ENCODE peak calls at places on chromosomes 3 and 15, in four cellular contexts. Y is GM23338, Z is tibial nerve, W is lung. H is an unnamed sample. For H3K36me3, the result is how much of the 10 kb centered on the place peaks cover.

GRCh38 chr15:44034933-44035624 is 160.0 kb downstream of the FRMD5 start:
- DNase-seq in W (no peak), Y (no peak), Z (peak), H (no peak)

GRCh38 chr3:154378311-154378710 is 51.7 kb downstream of the GPR149 start:
- DNase-seq in W (no peak), Y (no peak), Z (no peak), H (no peak)

GRCh38 chr15:69593981-69594966 is 141.7 kb downstream of the RPLP1 start:
- DNase-seq in Z (peak), W (peak), Y (no peak), H (no peak)

GRCh38 chr3:66107855-66108254 is 69.1 kb upstream of the MAGI1 start:
- DNase-seq in Z (no peak), W (no peak), Y (no peak), H (no peak)

GRCh38 chr3:175146258-175146657 is 287.1 kb downstream of the NAALADL2 start:
- DNase-seq in Y (no peak), Z (no peak), W (no peak), H (no peak)

GRCh38 chr3:31959951-31960792 is 20.9 kb downstream of the OSBPL10 start:
- DNase-seq in Z (no peak), Y (peak), W (no peak), H (no peak)

GRCh38 chr3:37544869-37545352 is 316.8 kb upstream of the CTDSPL start:
- DNase-seq in Z (no peak), W (no peak), Y (no peak), H (no peak)

GRCh38 chr15:49215768-49216739 is 46.0 kb downstream of the GALK2 start:
- DNase-seq in Y (peak), W (peak), Z (no peak), H (no peak)

GRCh38 chr3:185400340-185400667 is 37.4 kb downstream of the MAP3K13 start:
- DNase-seq in Y (no peak), W (no peak), Z (no peak), H (no peak)

GRCh38 chr3:60660026-60660425 is 591.2 kb downstream of the FHIT start:
- DNase-seq in W (no peak), Y (peak), Z (no peak), H (no peak)

GRCh38 chr3:184058029-184058428 is 5.2 kb downstream of the HTR3C start:
- DNase-seq in Y (no peak), W (no peak), Z (no peak), H (no peak)

GRCh38 chr3:138468886-138469285 is 34.5 kb downstream of the ESYT3 start:
- DNase-seq in W (no peak), Y (no peak), Z (no peak), H (no peak)

GRCh38 chr3:16377196-16377595 is 112.2 kb downstream of the OXNAD1 start:
- DNase-seq in W (no peak), Y (no peak), Z (no peak), H (peak)

GRCh38 chr3:138479355-138479964 is 45.0 kb downstream of the ESYT3 start:
- DNase-seq in Y (peak), Z (no peak), W (no peak), H (peak)

GRCh38 chr3:172617013-172617706 is 93.7 kb downstream of the NCEH1 start:
- DNase-seq in Y (no peak), Z (no peak), W (no peak), H (no peak)

GRCh38 chr3:57974796-57975388 is 33.3 kb upstream of the FLNB start:
- DNase-seq in Y (peak), W (no peak), Z (no peak), H (no peak)

GRCh38 chr15:90545095-90545494 is 15.4 kb downstream of the CRTC3 start:
- DNase-seq in Z (no peak), Y (no peak), W (no peak), H (no peak)

GRCh38 chr3:124063168-124063909 is 71.4 kb upstream of the ROPN1 start:
- DNase-seq in W (no peak), Y (no peak), Z (no peak), H (no peak)

GRCh38 chr3:190621971-190622370 is 108.1 kb downstream of the IL1RAP start:
- DNase-seq in Z (no peak), W (no peak), Y (no peak), H (no peak)

GRCh38 chr15:67731112-67731761 is 94.1 kb upstream of the SKOR1 start:
- DNase-seq in W (no peak), Y (peak), Z (no peak), H (no peak)

GRCh38 chr3:115518100-115518852 is 105.0 kb upstream of the GAP43 start:
- DNase-seq in W (peak), Z (no peak), Y (peak), H (no peak)

GRCh38 chr15:71761649-71762048 is 48.7 kb upstream of the NR2E3 start:
- DNase-seq in Y (no peak), W (no peak), Z (peak), H (no peak)

GRCh38 chr15:62889734-62890505 is 152.6 kb upstream of the TPM1 start:
- DNase-seq in Z (peak), Y (no peak), W (no peak), H (no peak)

GRCh38 chr3:143832433-143832832 is 15.8 kb downstream of the SLC9A9 start:
- DNase-seq in Z (no peak), W (no peak), Y (no peak), H (no peak)

GRCh38 chr3:19346734-19347133 is 198.4 kb downstream of the KCNH8 start:
- DNase-seq in Y (no peak), W (no peak), Z (no peak), H (no peak)

GRCh38 chr3:75118805-75119204 is 504.3 kb upstream of the CNTN3 start:
- DNase-seq in Y (no peak), Z (no peak), W (no peak), H (no peak)

GRCh38 chr3:72907131-72907697 is 19.4 kb downstream of the GXYLT2 start:
- DNase-seq in W (peak), Y (no peak), Z (peak), H (no peak)

GRCh38 chr15:78712797-78713515 is 71.9 kb upstream of the CHRNB4 start:
- DNase-seq in Y (no peak), Z (no peak), W (no peak), H (no peak)

GRCh38 chr3:32954506-32954905 is 3.1 kb downstream of the CCR4 start:
- DNase-seq in W (no peak), Y (no peak), Z (no peak), H (no peak)

GRCh38 chr3:38829404-38829803 is 13.4 kb upstream of the SCN10A start:
- DNase-seq in W (no peak), Y (no peak), Z (peak), H (no peak)

DNA sequence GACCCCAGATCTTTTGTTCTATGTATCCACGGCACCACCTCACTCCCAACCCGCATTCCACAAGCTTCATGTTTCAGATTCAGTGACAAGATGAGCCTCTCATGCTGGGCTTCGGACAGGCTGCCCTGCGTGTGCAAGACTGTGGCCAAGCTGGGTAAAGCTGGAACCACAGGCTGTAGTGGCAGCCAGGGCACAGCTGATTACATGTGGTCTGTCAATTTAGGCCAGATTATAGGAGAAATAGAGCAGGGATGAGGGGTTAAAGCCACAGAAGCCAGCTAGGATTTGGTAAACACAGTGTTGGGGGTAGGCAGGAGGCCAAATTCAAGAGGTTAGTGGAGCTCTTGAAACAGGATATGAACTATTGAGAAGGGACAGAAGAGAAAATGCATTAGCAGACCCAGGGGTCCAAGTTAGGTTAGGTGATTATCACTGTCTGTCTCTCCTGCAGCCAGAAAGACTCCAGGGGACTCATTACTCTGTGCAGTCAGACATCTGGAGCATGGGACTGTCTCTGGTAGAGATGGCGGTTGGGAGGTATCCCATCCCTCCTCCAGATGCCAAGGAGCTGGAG is 12.9 kb downstream of the SNAPC5 start:
- DNase-seq in Z (no peak), Y (no peak), W (no peak), H (no peak)
- H3K36me3 ChIP-seq in Z (under half), Y (under half), W (under half), H (under half)

DNA sequence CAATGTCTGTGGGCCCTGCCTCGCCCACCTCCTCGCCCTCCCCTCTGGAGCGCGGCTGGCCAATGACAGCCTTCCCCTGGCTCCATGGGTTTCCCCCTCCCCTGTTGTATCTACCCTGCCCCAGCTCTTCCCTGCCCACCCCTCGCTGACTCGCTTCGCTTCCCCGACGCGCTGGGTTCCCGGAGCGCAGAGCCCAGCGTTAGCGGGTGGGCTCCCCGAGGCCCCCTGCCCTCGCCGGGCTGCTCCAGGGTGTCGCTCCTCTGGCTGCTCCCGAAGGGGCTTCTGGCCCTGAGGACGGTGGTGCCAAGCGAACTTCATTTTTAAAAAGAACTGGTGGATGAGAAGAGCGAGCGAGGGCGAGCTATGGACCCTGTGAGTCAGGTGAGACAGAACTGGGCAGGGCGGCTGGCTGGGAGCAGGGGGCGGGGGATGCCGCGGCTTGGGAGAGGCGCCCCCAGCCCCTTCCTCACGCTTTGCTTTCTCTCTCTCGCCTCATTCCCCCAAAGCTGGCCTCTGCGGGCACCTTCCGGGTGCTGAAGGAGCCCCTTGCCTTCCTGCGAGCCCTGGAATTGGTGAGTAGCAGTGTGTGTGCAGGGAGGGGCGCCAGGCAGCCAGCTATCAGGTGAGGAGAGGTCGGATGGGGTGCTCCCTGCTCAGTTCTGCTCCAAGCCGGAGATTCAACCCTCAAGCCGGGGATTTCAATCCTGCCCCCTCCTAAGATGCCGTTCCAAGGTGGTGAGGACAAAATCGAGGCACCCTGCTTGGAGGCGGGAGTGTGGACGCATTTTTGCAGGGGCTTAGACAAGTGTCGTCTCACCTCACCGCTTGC is at the start of gene SYNPR:
- DNase-seq in Z (no peak), Y (peak), W (no peak), H (no peak)
- H3K4me3 ChIP-seq in Z (no peak), Y (peak), W (no peak), H (no peak)

DNA sequence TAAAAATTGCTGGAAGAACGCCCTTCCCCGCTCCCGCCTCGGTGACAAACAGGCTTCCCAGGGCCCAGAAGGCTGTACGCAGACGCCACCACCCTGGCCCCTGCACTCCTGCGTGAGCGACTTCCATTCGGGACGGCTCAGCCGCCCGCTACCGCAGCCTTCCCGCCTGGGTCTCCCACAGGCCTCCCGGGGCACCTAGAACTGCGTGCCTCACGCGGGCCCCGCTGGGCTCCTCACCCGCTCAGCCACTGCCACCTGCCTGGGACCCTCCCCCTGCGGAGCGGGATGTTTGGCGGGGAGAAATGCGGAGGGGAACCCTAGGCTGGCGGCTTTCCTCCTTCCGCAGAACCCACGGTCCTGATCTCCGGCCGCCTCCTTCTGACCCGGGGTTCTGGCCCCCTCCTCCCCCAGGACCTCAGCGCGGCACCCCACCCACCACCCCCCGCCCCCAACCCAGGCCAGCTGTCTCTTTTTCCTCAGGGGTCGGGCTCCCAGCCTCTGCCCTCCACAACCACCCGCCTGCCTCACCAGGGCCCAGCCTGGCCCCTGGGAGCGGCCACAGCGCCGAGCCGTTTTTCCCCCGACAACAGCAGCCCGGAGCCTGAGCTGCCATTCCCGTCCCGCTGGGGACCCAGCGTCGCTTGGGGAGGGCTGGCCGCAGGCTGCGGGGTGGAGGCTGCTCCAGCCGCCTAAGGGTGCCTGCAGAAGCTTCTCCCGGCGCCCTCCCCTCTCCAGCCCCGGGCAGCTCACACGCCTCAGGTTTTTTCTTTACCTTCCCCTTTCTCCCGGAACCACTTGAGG is 27.6 kb upstream of the RAB7A start:
- DNase-seq in W (peak), Z (no peak), Y (peak), H (no peak)
- H3K27ac ChIP-seq in W (peak), Z (peak), Y (no peak), H (no peak)

GRCh38 chr15:66222273-66223198 is 31.0 kb downstream of the MEGF11 start:
- DNase-seq in Y (no peak), W (no peak), Z (no peak), H (no peak)
- H3K36me3 ChIP-seq in Y (under half), W (under half), Z (under half), H (under half)

DNA sequence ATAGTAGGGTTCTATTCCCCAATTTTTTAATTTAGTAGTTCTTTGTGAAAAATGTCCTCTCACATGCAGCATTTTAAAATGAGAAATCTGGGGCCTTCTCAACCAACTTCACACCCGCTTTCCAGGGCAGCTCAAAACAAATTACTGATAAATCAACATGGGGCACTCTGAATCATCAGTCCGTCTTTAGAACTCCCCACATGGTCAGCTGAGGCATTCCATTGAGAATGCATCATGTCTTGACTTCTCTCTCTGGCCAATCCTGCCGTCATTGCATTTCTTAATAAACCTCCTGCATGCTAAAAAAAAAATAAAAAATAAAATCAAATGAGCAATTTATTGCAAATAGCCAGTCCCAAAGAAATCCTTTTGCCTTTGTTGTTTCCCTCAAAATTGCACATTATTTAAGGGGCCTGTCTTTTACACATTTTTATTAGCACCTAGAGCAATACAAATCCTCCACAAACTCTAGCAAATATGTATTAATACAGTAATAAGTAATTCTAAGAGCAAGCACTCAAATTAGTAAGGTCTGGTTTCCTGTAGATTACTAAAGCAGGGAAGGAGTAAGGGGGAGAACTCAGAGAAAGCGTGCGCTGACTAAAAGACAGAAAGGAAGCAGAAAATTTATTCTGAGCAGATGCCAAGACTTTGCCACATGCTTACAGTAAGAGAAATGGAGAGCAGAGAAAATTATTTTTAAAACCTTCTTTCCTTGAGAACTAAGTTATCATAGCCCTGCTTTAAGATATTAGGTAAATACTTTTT is 175.7 kb downstream of the TNIK start:
- DNase-seq in Y (no peak), Z (peak), W (no peak), H (no peak)
- H3K4me3 ChIP-seq in Y (no peak), Z (no peak), W (no peak), H (no peak)

DNA sequence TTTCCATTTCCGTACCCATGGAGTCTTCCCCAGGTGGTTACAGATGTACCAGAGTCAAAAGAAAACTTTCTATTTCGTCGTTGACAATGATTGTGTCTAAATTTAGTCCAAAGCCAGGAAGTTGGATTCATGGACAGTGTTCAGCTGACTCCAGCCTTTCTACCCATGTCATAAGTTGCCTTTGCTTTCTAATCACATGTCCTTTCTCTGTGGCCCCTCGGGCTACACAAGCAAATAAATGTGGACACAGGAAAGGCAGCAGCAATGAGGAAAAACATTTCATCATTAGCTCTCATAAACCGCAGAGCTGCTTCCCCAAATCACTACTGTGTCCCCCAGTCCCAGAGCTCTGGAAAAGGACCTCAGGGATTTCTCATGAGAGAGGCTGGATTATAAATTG is 82.0 kb downstream of the USF3 start:
- DNase-seq in Z (peak), Y (no peak), W (no peak), H (no peak)
- H3K27ac ChIP-seq in Z (peak), Y (no peak), W (no peak), H (no peak)

GRCh38 chr3:46585799-46586693 is 19.9 kb upstream of the LRRC2 start:
- DNase-seq in Z (no peak), Y (no peak), W (no peak), H (no peak)

GRCh38 chr3:46584598-46585467 is 18.7 kb upstream of the LRRC2 start:
- DNase-seq in Z (no peak), W (no peak), Y (no peak), H (no peak)

GRCh38 chr3:46586738-46587246 is 20.7 kb upstream of the LRRC2 start:
- DNase-seq in Y (no peak), W (no peak), Z (no peak), H (no peak)
- H3K36me3 ChIP-seq in Y (half or more), W (under half), Z (under half), H (under half)

GRCh38 chr3:76310059-76310458 is 524.7 kb upstream of the ZNF717 start:
- DNase-seq in Y (no peak), W (no peak), Z (no peak), H (no peak)

GRCh38 chr3:76307556-76307955 is 522.2 kb upstream of the ZNF717 start:
- DNase-seq in Z (no peak), W (no peak), Y (no peak), H (no peak)

GRCh38 chr3:76308541-76308940 is 523.2 kb upstream of the ZNF717 start:
- DNase-seq in Y (no peak), Z (no peak), W (no peak), H (no peak)

DNA sequence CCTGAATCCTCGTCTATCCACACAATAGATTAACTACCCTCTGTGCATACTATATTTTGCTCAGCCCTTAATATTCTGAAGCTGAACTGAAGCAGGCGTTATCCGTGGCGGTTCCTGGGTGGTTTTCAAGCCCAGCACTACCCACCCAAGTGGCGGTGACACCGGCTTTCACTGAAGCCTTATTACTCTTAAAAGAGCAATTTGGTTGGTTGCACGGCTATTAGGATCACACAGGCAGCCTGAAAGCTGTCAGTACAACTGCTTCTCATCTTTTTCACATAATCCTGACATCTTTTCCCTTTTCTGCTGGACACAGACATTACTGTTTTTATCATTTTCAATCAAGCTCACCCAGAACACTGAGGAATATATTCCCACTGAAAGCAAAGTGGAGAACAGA is 525.3 kb upstream of the ZNF717 start:
- DNase-seq in Z (no peak), W (no peak), Y (no peak), H (no peak)
- H3K4me3 ChIP-seq in Z (no peak), W (no peak), Y (no peak), H (no peak)

DNA sequence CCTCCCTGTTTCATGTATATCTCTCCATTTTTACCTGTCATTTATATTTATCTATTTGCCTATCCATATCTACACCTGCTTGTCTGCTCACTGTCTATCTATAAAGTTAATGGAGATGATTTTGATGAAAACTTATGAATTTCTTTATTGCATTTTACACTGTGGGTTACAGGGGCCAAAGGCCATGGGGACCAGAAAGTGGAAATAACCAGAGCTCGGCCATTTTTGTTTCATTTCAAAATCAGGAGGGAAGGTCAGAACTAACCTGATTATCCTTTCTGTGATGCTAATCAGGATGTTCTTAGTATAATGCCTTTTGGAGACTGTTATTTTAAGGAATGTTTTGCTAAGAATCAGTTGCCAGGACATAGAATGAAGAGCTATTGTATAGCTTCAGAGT is 147.2 kb downstream of the LPP start:
- DNase-seq in W (no peak), Z (no peak), Y (peak), H (no peak)
- H3K27ac ChIP-seq in W (no peak), Z (no peak), Y (peak), H (no peak)